ENCODE peak calls at places on chromosomes 13 and 19, in four cellular contexts. H is H1, B is IMR-90, G is GM12878. K is an unnamed sample.

GRCh38 chr13:39779337-39780270 is 124.1 kb downstream of the COG6 start:
- DNase-seq in H (no peak), B (peak; percentile 36), G (no peak), K (no peak)

GRCh38 chr13:36847541-36848045 is 28.6 kb downstream of the RFXAP start:
- DNase-seq in G (no peak), H (no peak), B (no peak), K (no peak)

GRCh38 chr19:45676851-45677263 is 8.8 kb downstream of the GIPR start:
- DNase-seq in H (no peak), G (no peak), B (no peak), K (no peak)

GRCh38 chr13:77406644-77407440 is 79.9 kb upstream of the MYCBP2 start:
- DNase-seq in G (no peak), H (no peak), B (no peak), K (no peak)

GRCh38 chr13:109729031-109729870 is 57.1 kb downstream of the IRS2 start:
- DNase-seq in H (no peak), B (no peak), G (no peak), K (no peak)

GRCh38 chr13:23934481-23934880 is 37.2 kb upstream of the C1QTNF9B start:
- DNase-seq in B (peak; percentile 18), G (no peak), H (no peak), K (no peak)

GRCh38 chr19:53394522-53394973 is 401 bp upstream of the ZNF765 start:
- DNase-seq in H (no peak), B (peak; percentile 61), G (peak; percentile 1), K (peak; percentile 6)

GRCh38 chr19:51402117-51402516 is 11.7 kb upstream of the C19orf84 start:
- DNase-seq in B (no peak), G (no peak), H (no peak), K (no peak)

GRCh38 chr19:47447470-47448359 is 24.0 kb downstream of the SLC8A2 start:
- DNase-seq in B (peak; percentile 22), G (no peak), H (peak; percentile 95), K (peak; percentile 96)

GRCh38 chr19:58409010-58409790 is 751 bp downstream of the ZNF584 start:
- DNase-seq in B (peak; percentile 22), H (no peak), G (no peak), K (no peak)

GRCh38 chr19:28425431-28425931 is 787.5 kb downstream of the UQCRFS1 start:
- DNase-seq in B (no peak), H (no peak), G (no peak), K (no peak)

GRCh38 chr19:2495651-2496316 is 19.9 kb downstream of the GADD45B start:
- DNase-seq in B (no peak), H (no peak), G (no peak), K (no peak)

GRCh38 chr19:902446-903226 is 9.4 kb downstream of the RNU6-9 start:
- DNase-seq in B (no peak), H (no peak), G (no peak), K (no peak)

GRCh38 chr19:9323557-9323918 is 441 bp upstream of the ZNF559 start:
- DNase-seq in B (peak; percentile 75), G (peak; percentile 32), H (no peak), K (peak; percentile 55)

GRCh38 chr13:96934889-96935490 is 59.3 kb downstream of the OXGR1 start:
- DNase-seq in H (no peak), B (no peak), G (no peak), K (no peak)

GRCh38 chr13:106008540-106008939 is 526.9 kb downstream of the EFNB2 start:
- DNase-seq in H (no peak), G (no peak), B (no peak), K (no peak)

GRCh38 chr19:41350735-41351338 is 2.9 kb downstream of the TGFB1 start:
- DNase-seq in B (peak; percentile 21), G (no peak), H (no peak), K (peak; percentile 91)
- TF ChIP-seq CHD1 in B (peak; percentile 88), G (no peak), H (no peak), K (peak; percentile 92)

DNA sequence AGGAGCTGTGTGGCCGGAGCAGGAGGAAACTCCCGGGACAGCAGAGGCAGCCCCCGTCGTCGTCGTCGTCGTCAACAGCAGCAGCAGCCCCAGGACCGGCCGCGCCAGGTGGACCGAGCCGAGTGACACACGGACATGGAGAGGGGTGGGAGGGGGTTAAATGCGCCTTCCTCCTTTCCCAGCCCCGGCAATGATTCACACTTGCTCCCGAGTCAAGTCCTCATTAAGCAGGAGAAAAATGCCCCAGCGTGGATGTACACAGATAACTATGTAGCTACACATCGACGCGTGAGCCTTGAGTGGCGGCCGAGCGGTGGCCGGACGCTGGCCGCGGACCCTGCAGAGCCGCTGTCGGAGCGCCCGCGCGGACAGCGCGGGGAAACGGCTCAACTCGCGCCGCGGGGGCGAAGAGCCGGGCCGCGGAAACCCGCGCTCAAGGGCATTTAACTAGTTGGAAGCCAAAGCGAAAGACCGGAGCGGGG is 645 bp downstream of the UBL3 start:
- DNase-seq in B (peak; percentile 71), H (no peak), G (no peak), K (peak; percentile 12)
- TF ChIP-seq CHD1 in B (no peak), H (no peak), G (no peak), K (peak; percentile 79)

GRCh38 chr13:34165158-34165557 is 347.2 kb downstream of the RFC3 start:
- DNase-seq in H (no peak), G (no peak), B (no peak), K (no peak)
- TF ChIP-seq CHD1 in H (no peak), G (no peak), B (no peak), K (no peak)

GRCh38 chr13:113446488-113446854 is 6.8 kb downstream of the ADPRHL1 start:
- DNase-seq in G (no peak), H (no peak), B (no peak), K (no peak)

GRCh38 chr13:113447596-113447995 is 5.7 kb downstream of the ADPRHL1 start:
- DNase-seq in B (no peak), H (no peak), G (no peak), K (no peak)

GRCh38 chr13:113449693-113450347 is 3.5 kb downstream of the ADPRHL1 start:
- DNase-seq in H (no peak), G (no peak), B (no peak), K (no peak)

GRCh38 chr13:113448545-113448884 is 4.8 kb downstream of the ADPRHL1 start:
- DNase-seq in B (no peak), H (no peak), G (no peak), K (no peak)

DNA sequence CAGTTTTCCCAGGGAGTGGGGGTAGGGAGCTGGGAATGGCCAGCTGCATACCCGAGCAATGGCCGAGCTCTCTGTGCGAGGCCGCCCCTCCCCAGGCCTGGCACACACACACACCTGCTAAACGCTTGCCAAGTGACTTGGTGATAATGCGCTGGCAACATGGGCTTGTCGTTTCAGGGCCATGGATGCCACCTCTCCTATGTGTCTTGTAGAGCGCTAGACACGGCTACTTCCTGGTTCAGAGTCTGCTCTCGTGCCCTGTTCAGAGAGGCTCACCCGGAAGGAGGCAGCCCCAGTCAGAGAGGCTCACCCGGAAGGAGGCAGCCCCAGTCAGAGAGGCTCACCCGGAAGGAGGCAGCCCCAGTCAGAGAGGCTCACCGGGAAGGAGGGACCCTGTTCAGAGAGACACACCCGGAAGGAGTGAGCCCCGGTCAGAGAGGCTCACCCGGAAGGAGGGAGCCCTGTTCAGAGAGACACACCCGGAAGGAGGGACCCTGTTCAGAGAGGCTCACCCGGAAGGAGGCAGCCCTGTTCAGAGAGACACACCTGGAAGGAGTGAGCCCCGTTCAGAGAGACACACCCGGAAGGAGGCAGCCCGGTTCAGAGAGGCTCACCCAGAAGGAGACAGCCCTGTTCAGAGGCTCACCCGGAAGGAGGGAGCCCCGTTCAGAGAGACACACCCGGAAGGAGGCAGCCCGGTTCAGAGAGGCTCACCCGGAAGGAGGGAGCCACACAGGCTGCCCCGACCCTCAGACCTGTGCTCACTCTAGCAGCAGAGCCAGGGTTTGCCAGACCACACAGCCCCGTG is 4.2 kb downstream of the ADPRHL1 start:
- DNase-seq in G (peak; percentile 4), H (no peak), B (no peak), K (peak; percentile 69)
- TF ChIP-seq CHD1 in G (no peak), H (no peak), B (no peak), K (no peak)

DNA sequence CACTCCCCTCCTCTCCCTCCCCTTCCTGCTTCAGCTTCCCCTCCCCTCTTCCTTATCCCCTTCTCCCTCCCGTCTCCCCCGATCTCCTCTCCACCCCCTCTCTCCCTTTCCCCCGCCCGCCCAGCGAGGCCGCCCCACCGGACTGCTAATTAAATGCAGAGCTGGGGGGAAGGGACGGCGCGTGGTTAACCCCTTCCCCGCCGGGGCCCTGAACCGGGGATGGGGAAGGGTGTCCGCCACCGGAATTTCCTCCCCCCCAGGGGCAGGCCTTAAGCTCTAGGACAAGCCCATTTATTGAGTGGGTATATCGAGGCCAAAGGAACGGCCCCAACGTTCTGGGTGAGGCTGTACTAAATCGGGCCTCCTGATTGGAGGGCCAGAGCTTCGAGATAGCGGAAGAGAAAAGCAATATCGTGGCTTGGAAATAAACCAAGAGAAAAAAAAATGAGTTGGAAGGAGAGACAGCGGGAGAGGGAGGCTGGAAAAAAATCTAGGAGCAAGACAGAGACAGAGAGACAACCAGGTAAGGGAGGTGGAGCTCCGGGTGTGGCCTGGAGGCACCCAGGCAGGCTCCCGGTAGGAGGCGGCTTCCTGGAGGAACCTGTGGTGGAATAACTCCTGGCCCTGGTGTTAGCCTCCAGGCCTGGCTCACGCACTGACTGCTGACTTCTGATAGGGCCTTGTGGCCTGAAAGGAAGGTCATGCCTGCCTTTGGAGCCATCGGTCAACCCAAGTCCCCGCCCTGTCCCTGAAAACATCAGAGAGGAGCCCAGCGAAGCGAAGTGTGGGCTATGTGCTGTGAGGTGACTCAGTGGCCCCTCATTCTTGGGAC is 11.6 kb upstream of the JUND start:
- DNase-seq in B (peak; percentile 57), H (peak; percentile 79), G (no peak), K (peak; percentile 91)
- TF ChIP-seq CHD1 in B (peak; percentile 33), H (no peak), G (no peak), K (peak; percentile 47)

GRCh38 chr13:43140985-43141384 is 117.6 kb downstream of the DNAJC15 start:
- DNase-seq in B (no peak), H (no peak), G (no peak), K (no peak)

GRCh38 chr13:43132911-43133310 is 109.5 kb downstream of the DNAJC15 start:
- DNase-seq in B (no peak), G (no peak), H (no peak), K (no peak)

GRCh38 chr13:43134896-43135295 is 111.5 kb downstream of the DNAJC15 start:
- DNase-seq in H (no peak), G (no peak), B (no peak), K (no peak)

GRCh38 chr13:43133792-43134191 is 110.4 kb downstream of the DNAJC15 start:
- DNase-seq in B (no peak), H (no peak), G (no peak), K (no peak)

GRCh38 chr13:43136940-43137574 is 113.7 kb downstream of the DNAJC15 start:
- DNase-seq in B (no peak), H (no peak), G (no peak), K (no peak)
- TF ChIP-seq CHD1 in B (no peak), H (no peak), G (no peak), K (no peak)

GRCh38 chr19:35040826-35041547 is 534 bp upstream of the HPN start:
- DNase-seq in G (no peak), H (no peak), B (no peak), K (peak; percentile 94)

GRCh38 chr19:35040474-35040825 is 1.1 kb upstream of the HPN start:
- DNase-seq in B (no peak), H (no peak), G (no peak), K (no peak)

GRCh38 chr19:35039881-35040456 is 1.6 kb upstream of the HPN start:
- DNase-seq in B (no peak), H (no peak), G (no peak), K (no peak)

GRCh38 chr19:35037716-35038622 is 3.6 kb upstream of the HPN start:
- DNase-seq in B (no peak), G (peak; percentile 30), H (no peak), K (no peak)

GRCh38 chr19:35038623-35039512 is 2.7 kb upstream of the HPN start:
- DNase-seq in H (no peak), G (no peak), B (no peak), K (no peak)
- TF ChIP-seq CHD1 in H (no peak), G (no peak), B (no peak), K (no peak)

GRCh38 chr19:49125025-49125731 is 5.8 kb downstream of the PPFIA3 start:
- DNase-seq in H (no peak), G (no peak), B (no peak), K (no peak)
- TF ChIP-seq CHD1 in H (no peak), G (no peak), B (no peak), K (no peak)